ENCODE peak calls at places on chromosomes 6 and 20, in nine cellular contexts. K is NCI-H510A treated with DMSO at 0.1 percent for 48 hours; D is cardiac fibroblast; G is tibial nerve; P is nephron progenitor cell; V is BJ; I is frontal cortex; F is EL; L is stimulated activated effector memory CD8-positive, alpha-beta T cell treated with anti-CD3 and anti-CD28 coated beads, Interleukin-12 subunit alpha, Interleukin-12 subunit beta, amount 100 ng/mL, for 72 hours. C is an unnamed sample.

GRCh38 chr6:169023161-169023874 is 230.3 kb downstream of the THBS2 start:
- DNase-seq in K (no peak), D (no peak), G (no peak), P (no peak), V (no peak), I (no peak), F (no peak), L (no peak), C (no peak)

GRCh38 chr6:19669206-19669605 is 168.0 kb upstream of the ID4 start:
- DNase-seq in K (no peak), D (peak; percentile 14), G (no peak), P (no peak), V (no peak), I (no peak), F (peak; percentile 4), L (no peak), C (no peak)

GRCh38 chr20:29409833-29410804 is 1847.3 kb upstream of the DEFB115 start:
- DNase-seq in K (no peak), D (no peak), G (no peak), P (no peak), V (no peak), I (peak; percentile 11), F (no peak), L (no peak), C (no peak)

GRCh38 chr20:11445891-11446290 is 471.8 kb upstream of the BTBD3 start:
- DNase-seq in K (no peak), D (peak; percentile 44), G (no peak), P (no peak), V (no peak), I (no peak), F (peak; percentile 11), L (no peak), C (no peak)

GRCh38 chr20:62087227-62087626 is 21.5 kb upstream of the TAF4 start:
- DNase-seq in K (no peak), D (no peak), G (no peak), P (no peak), V (no peak), I (no peak), F (no peak), L (no peak), C (no peak)

GRCh38 chr6:129050086-129050485 is 167.1 kb downstream of the LAMA2 start:
- DNase-seq in K (no peak), D (no peak), G (no peak), P (no peak), V (no peak), I (no peak), F (peak; percentile 75), L (no peak), C (no peak)

GRCh38 chr6:133889557-133890301 is 816 bp downstream of the TCF21 start:
- DNase-seq in K (no peak), D (peak; percentile 76), G (no peak), P (peak; percentile 80), V (no peak), I (no peak), F (no peak), L (no peak), C (no peak)

GRCh38 chr20:24777746-24778145 is 171.3 kb upstream of the CST7 start:
- DNase-seq in K (no peak), D (no peak), G (no peak), P (no peak), V (no peak), I (no peak), F (no peak), L (no peak), C (no peak)

GRCh38 chr6:104505838-104506237 is 353.9 kb downstream of the HACE1 start:
- DNase-seq in K (no peak), D (no peak), G (no peak), P (no peak), V (no peak), I (no peak), F (no peak), L (no peak), C (no peak)

GRCh38 chr6:106677282-106677681 is 47.9 kb downstream of the QRSL1 start:
- DNase-seq in K (no peak), D (no peak), G (no peak), P (no peak), V (no peak), I (no peak), F (no peak), L (no peak), C (no peak)

GRCh38 chr6:15901141-15902115 is 227.5 kb upstream of the MYLIP start:
- DNase-seq in K (peak; percentile 18), D (no peak), G (no peak), P (no peak), V (no peak), I (no peak), F (peak; percentile 55), L (no peak), C (no peak)

GRCh38 chr6:37486440-37486839 is 13.3 kb downstream of the CCDC167 start:
- DNase-seq in K (no peak), D (no peak), G (no peak), P (no peak), V (no peak), I (no peak), F (no peak), L (no peak), C (no peak)

GRCh38 chr20:62887147-62887859 is 25.7 kb upstream of the TCFL5 start:
- DNase-seq in K (peak; percentile 76), D (peak; percentile 90), G (no peak), P (no peak), V (peak; percentile 24), I (no peak), F (peak; percentile 91), L (no peak), C (no peak)

GRCh38 chr6:162814417-162814988 is 86.7 kb downstream of the PACRG start:
- DNase-seq in K (no peak), D (no peak), G (no peak), P (no peak), V (no peak), I (no peak), F (no peak), L (no peak), C (no peak)